ENCODE peak calls at places on chromosomes 16 and 17, in five cellular contexts. One of them, this sample, is unnamed.

GRCh38 chr17:37708616-37709212 is 36.1 kb downstream of the HNF1B start:
- DNase-seq in mammary epithelial cell: peak; percentile 75
- DNase-seq in pancreas: peak; percentile 67
- DNase-seq in IMR-90: peak; percentile 53
- DNase-seq in MM.1S: no peak
- DNase-seq in this sample: no peak

GRCh38 chr16:70399951-70400350 is 38.9 kb downstream of the ST3GAL2 start:
- DNase-seq in mammary epithelial cell: no peak
- DNase-seq in pancreas: no peak
- DNase-seq in IMR-90: no peak
- DNase-seq in MM.1S: no peak
- DNase-seq in this sample: no peak

GRCh38 chr16:7185689-7186088 is 147.0 kb upstream of the RBFOX1 start:
- DNase-seq in mammary epithelial cell: peak; percentile 5
- DNase-seq in pancreas: no peak
- DNase-seq in IMR-90: no peak
- DNase-seq in MM.1S: no peak
- DNase-seq in this sample: no peak

GRCh38 chr17:3532859-3533142 is 24.8 kb downstream of the TRPV3 start:
- DNase-seq in mammary epithelial cell: no peak
- DNase-seq in pancreas: no peak
- DNase-seq in IMR-90: no peak
- DNase-seq in MM.1S: no peak
- DNase-seq in this sample: no peak

GRCh38 chr16:15515992-15516391 is 81.6 kb downstream of the BMERB1 start:
- DNase-seq in mammary epithelial cell: no peak
- DNase-seq in pancreas: no peak
- DNase-seq in IMR-90: no peak
- DNase-seq in MM.1S: no peak
- DNase-seq in this sample: no peak

GRCh38 chr17:82888583-82889495 is 49.0 kb upstream of the ZNF750 start:
- DNase-seq in mammary epithelial cell: no peak
- DNase-seq in pancreas: peak; percentile 88
- DNase-seq in IMR-90: no peak
- DNase-seq in MM.1S: no peak
- DNase-seq in this sample: no peak

GRCh38 chr17:18314059-18314730 is 599 bp downstream of the TOP3A start:
- DNase-seq in mammary epithelial cell: no peak
- DNase-seq in pancreas: no peak
- DNase-seq in IMR-90: peak; percentile 5
- DNase-seq in MM.1S: no peak
- DNase-seq in this sample: peak; percentile 12

GRCh38 chr17:31115168-31115567 is 20.4 kb downstream of the NF1 start:
- DNase-seq in mammary epithelial cell: no peak
- DNase-seq in pancreas: no peak
- DNase-seq in IMR-90: no peak
- DNase-seq in MM.1S: no peak
- DNase-seq in this sample: no peak

GRCh38 chr16:87822571-87822970 is 46.7 kb downstream of the SLC7A5 start:
- DNase-seq in mammary epithelial cell: no peak
- DNase-seq in pancreas: no peak
- DNase-seq in IMR-90: no peak
- DNase-seq in MM.1S: no peak
- DNase-seq in this sample: no peak

GRCh38 chr17:35283767-35284166 is 40.9 kb downstream of the SLFN5 start:
- DNase-seq in mammary epithelial cell: no peak
- DNase-seq in pancreas: no peak
- DNase-seq in IMR-90: no peak
- DNase-seq in MM.1S: no peak
- DNase-seq in this sample: no peak

GRCh38 chr17:19238167-19238505 is 970 bp downstream of the EPN2 start:
- DNase-seq in mammary epithelial cell: peak; percentile 32
- DNase-seq in pancreas: peak; percentile 36
- DNase-seq in IMR-90: no peak
- DNase-seq in MM.1S: peak; percentile 10
- DNase-seq in this sample: no peak

GRCh38 chr17:75182319-75182568 is 515 bp downstream of the SUMO2 start:
- DNase-seq in mammary epithelial cell: no peak
- DNase-seq in pancreas: peak; percentile 21
- DNase-seq in IMR-90: no peak
- DNase-seq in MM.1S: no peak
- DNase-seq in this sample: no peak

GRCh38 chr16:4498546-4499195 is 22.5 kb downstream of the HMOX2 start:
- DNase-seq in mammary epithelial cell: peak; percentile 68
- DNase-seq in pancreas: no peak
- DNase-seq in IMR-90: no peak
- DNase-seq in MM.1S: no peak
- DNase-seq in this sample: no peak

GRCh38 chr17:34300652-34301390 is 15.3 kb downstream of the CCL11 start:
- DNase-seq in mammary epithelial cell: no peak
- DNase-seq in pancreas: no peak
- DNase-seq in IMR-90: peak; percentile 81
- DNase-seq in MM.1S: peak; percentile 79
- DNase-seq in this sample: peak; percentile 93

GRCh38 chr17:7238418-7239090 is 703 bp downstream of the PHF23 start:
- DNase-seq in mammary epithelial cell: no peak
- DNase-seq in pancreas: peak; percentile 53
- DNase-seq in IMR-90: no peak
- DNase-seq in MM.1S: peak; percentile 33
- DNase-seq in this sample: peak; percentile 49

GRCh38 chr16:51155199-51155607 is 4.1 kb upstream of the SALL1 start:
- DNase-seq in mammary epithelial cell: no peak
- DNase-seq in pancreas: no peak
- DNase-seq in IMR-90: no peak
- DNase-seq in MM.1S: no peak
- DNase-seq in this sample: peak; percentile 74

GRCh38 chr16:51154271-51155171 is 3.5 kb upstream of the SALL1 start:
- DNase-seq in mammary epithelial cell: no peak
- DNase-seq in pancreas: no peak
- DNase-seq in IMR-90: no peak
- DNase-seq in MM.1S: no peak
- DNase-seq in this sample: peak; percentile 57

GRCh38 chr16:51151951-51152663 is 1.0 kb upstream of the SALL1 start:
- DNase-seq in mammary epithelial cell: no peak
- DNase-seq in pancreas: no peak
- DNase-seq in IMR-90: peak; percentile 80
- DNase-seq in MM.1S: no peak
- DNase-seq in this sample: peak; percentile 40

GRCh38 chr16:51152691-51153261 is 1.7 kb upstream of the SALL1 start:
- DNase-seq in mammary epithelial cell: no peak
- DNase-seq in pancreas: no peak
- DNase-seq in IMR-90: peak; percentile 37
- DNase-seq in MM.1S: no peak
- DNase-seq in this sample: no peak

DNA sequence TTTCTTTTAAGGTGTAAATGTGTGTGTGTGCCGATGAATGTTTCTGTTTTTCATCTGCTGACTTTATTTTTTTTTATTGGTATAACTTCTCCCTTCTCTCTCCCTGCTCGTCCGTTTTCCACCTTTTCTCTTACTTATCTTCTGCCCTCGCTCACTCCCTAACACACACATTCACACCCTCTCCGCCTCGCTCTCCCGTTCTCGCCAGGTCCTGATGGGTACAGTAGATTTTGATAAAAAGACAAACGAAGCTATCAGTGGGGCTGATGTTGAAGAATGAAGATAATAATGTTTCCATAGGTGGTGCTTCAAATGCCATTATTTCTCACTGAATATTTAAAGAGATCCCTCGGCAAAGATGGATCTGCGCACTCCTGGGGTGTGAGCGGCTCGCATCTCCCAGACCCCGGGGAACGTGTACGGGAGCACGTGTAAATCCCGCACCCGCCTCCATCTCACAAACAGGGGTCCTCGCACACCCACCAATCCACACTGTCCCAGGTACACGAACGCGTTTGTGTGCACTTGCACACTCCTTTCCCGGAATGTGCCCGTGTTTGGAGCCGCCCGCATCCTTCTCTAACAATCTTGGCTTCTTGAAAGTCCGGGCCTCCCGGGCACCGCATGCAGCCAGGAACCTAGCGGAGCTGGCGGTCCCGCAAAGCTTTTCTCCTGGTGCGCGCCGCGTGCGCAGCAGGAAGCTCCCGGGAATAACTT is 2.4 kb upstream of the SALL1 start:
- DNase-seq in mammary epithelial cell: no peak
- DNase-seq in pancreas: no peak
- DNase-seq in IMR-90: no peak
- DNase-seq in MM.1S: no peak
- DNase-seq in this sample: peak; percentile 6
- H3K4me3 ChIP-seq in mammary epithelial cell: no peak overlapping the region
- H3K4me3 ChIP-seq in pancreas: no peak overlapping the region
- H3K4me3 ChIP-seq in IMR-90: peak overlapping the region; percentile 89
- H3K4me3 ChIP-seq in MM.1S: no peak overlapping the region
- H3K4me3 ChIP-seq in this sample: no peak overlapping the region

DNA sequence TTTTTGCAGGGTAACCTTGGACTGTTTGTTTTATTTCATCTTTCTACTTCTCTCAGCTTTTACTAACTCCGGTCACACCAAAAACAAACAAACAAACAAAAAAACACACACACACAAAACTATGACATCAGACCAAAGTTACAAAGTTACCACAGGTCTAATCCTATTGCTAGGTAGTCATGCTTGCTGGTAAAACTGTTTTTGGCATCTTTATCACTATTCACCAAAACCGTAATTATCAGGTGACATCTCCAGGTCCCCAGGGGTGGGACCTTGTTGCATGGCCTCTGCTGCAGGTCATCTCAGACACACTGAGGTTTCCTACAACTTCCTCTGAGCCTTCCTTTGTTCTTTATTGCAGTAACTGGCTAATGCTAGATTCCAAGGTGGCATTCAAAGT is 162.3 kb downstream of the ABCA8 start:
- DNase-seq in mammary epithelial cell: no peak
- DNase-seq in pancreas: no peak
- DNase-seq in IMR-90: no peak
- DNase-seq in MM.1S: no peak
- DNase-seq in this sample: no peak
- H3K27me3 ChIP-seq in mammary epithelial cell: no peaks in the 10 kb centered on the region
- H3K27me3 ChIP-seq in pancreas: no peaks in the 10 kb centered on the region
- H3K27me3 ChIP-seq in IMR-90: no peaks in the 10 kb centered on the region
- H3K27me3 ChIP-seq in MM.1S: no peaks in the 10 kb centered on the region
- H3K27me3 ChIP-seq in this sample: no peaks in the 10 kb centered on the region

GRCh38 chr16:396199-396598 is 800 bp upstream of the NME4 start:
- DNase-seq in mammary epithelial cell: no peak
- DNase-seq in pancreas: no peak
- DNase-seq in IMR-90: no peak
- DNase-seq in MM.1S: no peak
- DNase-seq in this sample: no peak
- H3K4me3 ChIP-seq in mammary epithelial cell: no peak overlapping the region
- H3K4me3 ChIP-seq in pancreas: no peak overlapping the region
- H3K4me3 ChIP-seq in IMR-90: no peak overlapping the region
- H3K4me3 ChIP-seq in MM.1S: peak overlapping the region; percentile 67
- H3K4me3 ChIP-seq in this sample: no peak overlapping the region

GRCh38 chr16:84368327-84368996 is at the start of gene ATP2C2:
- DNase-seq in mammary epithelial cell: peak; percentile 62
- DNase-seq in pancreas: peak; percentile 51
- DNase-seq in IMR-90: no peak
- DNase-seq in MM.1S: no peak
- DNase-seq in this sample: no peak

GRCh38 chr16:84369105-84369504 is 767 bp downstream of the ATP2C2 start:
- DNase-seq in mammary epithelial cell: no peak
- DNase-seq in pancreas: no peak
- DNase-seq in IMR-90: no peak
- DNase-seq in MM.1S: no peak
- DNase-seq in this sample: no peak

GRCh38 chr16:84367750-84368320 is 503 bp upstream of the ATP2C2 start:
- DNase-seq in mammary epithelial cell: peak; percentile 8
- DNase-seq in pancreas: peak; percentile 4
- DNase-seq in IMR-90: no peak
- DNase-seq in MM.1S: no peak
- DNase-seq in this sample: no peak

GRCh38 chr16:84366208-84366607 is 2.1 kb upstream of the ATP2C2 start:
- DNase-seq in mammary epithelial cell: no peak
- DNase-seq in pancreas: no peak
- DNase-seq in IMR-90: no peak
- DNase-seq in MM.1S: no peak
- DNase-seq in this sample: no peak

GRCh38 chr16:84367297-84367680 is 1.0 kb upstream of the ATP2C2 start:
- DNase-seq in mammary epithelial cell: no peak
- DNase-seq in pancreas: no peak
- DNase-seq in IMR-90: no peak
- DNase-seq in MM.1S: no peak
- DNase-seq in this sample: no peak
- H3K27me3 ChIP-seq in mammary epithelial cell: peaks cover 28% of the 10 kb centered on the region
- H3K27me3 ChIP-seq in pancreas: no peaks in the 10 kb centered on the region
- H3K27me3 ChIP-seq in IMR-90: peaks cover 80% of the 10 kb centered on the region
- H3K27me3 ChIP-seq in MM.1S: peaks cover 12% of the 10 kb centered on the region
- H3K27me3 ChIP-seq in this sample: peaks cover 26% of the 10 kb centered on the region

GRCh38 chr17:17206149-17206912 is at the start of gene PLD6:
- DNase-seq in mammary epithelial cell: peak; percentile 59
- DNase-seq in pancreas: peak; percentile 88
- DNase-seq in IMR-90: peak; percentile 39
- DNase-seq in MM.1S: peak; percentile 92
- DNase-seq in this sample: peak; percentile 52

GRCh38 chr17:17204635-17205231 is 1.4 kb downstream of the PLD6 start:
- DNase-seq in mammary epithelial cell: no peak
- DNase-seq in pancreas: no peak
- DNase-seq in IMR-90: no peak
- DNase-seq in MM.1S: no peak
- DNase-seq in this sample: no peak

GRCh38 chr17:17208013-17208412 is 1.9 kb upstream of the PLD6 start:
- DNase-seq in mammary epithelial cell: no peak
- DNase-seq in pancreas: no peak
- DNase-seq in IMR-90: no peak
- DNase-seq in MM.1S: no peak
- DNase-seq in this sample: no peak

GRCh38 chr17:17205368-17206148 is 575 bp downstream of the PLD6 start:
- DNase-seq in mammary epithelial cell: peak; percentile 38
- DNase-seq in pancreas: peak; percentile 58
- DNase-seq in IMR-90: peak; percentile 21
- DNase-seq in MM.1S: peak; percentile 84
- DNase-seq in this sample: peak; percentile 33

GRCh38 chr17:17206913-17207368 is 808 bp upstream of the PLD6 start:
- DNase-seq in mammary epithelial cell: no peak
- DNase-seq in pancreas: no peak
- DNase-seq in IMR-90: no peak
- DNase-seq in MM.1S: no peak
- DNase-seq in this sample: no peak
- H3K4me3 ChIP-seq in mammary epithelial cell: no peak overlapping the region
- H3K4me3 ChIP-seq in pancreas: peak overlapping the region; percentile 50
- H3K4me3 ChIP-seq in IMR-90: no peak overlapping the region
- H3K4me3 ChIP-seq in MM.1S: no peak overlapping the region
- H3K4me3 ChIP-seq in this sample: no peak overlapping the region